ENCODE peak calls at places on chromosomes 5 and 9, in six cellular contexts. V is gastrocnemius medialis, L is heart right ventricle, Y is neuronal stem cell, U is uterus, O is GM23248. N is an unnamed sample.

GRCh38 chr5:84260140-84260539 is 124.5 kb downstream of the EDIL3 start:
- DNase-seq in V (no peak), O (no peak), U (no peak), L (no peak), Y (no peak), N (peak; percentile 37)

GRCh38 chr5:140058212-140058932 is 15.3 kb upstream of the NRG2 start:
- DNase-seq in L (no peak), U (no peak), Y (no peak), O (no peak), V (no peak), N (no peak)

GRCh38 chr9:119829748-119830147 is 460.5 kb upstream of the BRINP1 start:
- DNase-seq in U (no peak), V (no peak), O (no peak), L (no peak), Y (no peak), N (no peak)

GRCh38 chr5:136022965-136023364 is 5.8 kb upstream of the TGFBI start:
- DNase-seq in L (no peak), Y (no peak), O (no peak), U (no peak), V (no peak), N (no peak)

GRCh38 chr5:106521701-106522100 is 1149.0 kb downstream of the EFNA5 start:
- DNase-seq in L (no peak), Y (no peak), V (no peak), O (peak; percentile 13), U (no peak), N (no peak)

GRCh38 chr5:124056326-124057160 is 544.6 kb downstream of the CSNK1G3 start:
- DNase-seq in Y (no peak), U (no peak), L (no peak), O (no peak), V (no peak), N (no peak)

GRCh38 chr5:159972538-159973362 is 36.2 kb upstream of the TTC1 start:
- DNase-seq in Y (no peak), O (no peak), L (no peak), V (no peak), U (no peak), N (no peak)

GRCh38 chr5:16936150-16937022 is at the start of gene MYO10:
- DNase-seq in U (peak; percentile 79), L (peak; percentile 73), Y (peak; percentile 93), O (peak; percentile 93), V (peak; percentile 32), N (no peak)

GRCh38 chr5:177447066-177447610 is 524 bp downstream of the PRR7 start:
- DNase-seq in U (peak; percentile 46), V (no peak), Y (peak; percentile 82), L (no peak), O (peak; percentile 76), N (peak; percentile 66)

GRCh38 chr5:40688127-40688756 is 8.5 kb downstream of the PTGER4 start:
- DNase-seq in U (peak; percentile 83), L (peak; percentile 89), Y (peak; percentile 83), O (peak; percentile 84), V (peak; percentile 71), N (peak; percentile 84)

GRCh38 chr9:6680797-6681146 is 35.2 kb upstream of the GLDC start:
- DNase-seq in U (no peak), L (peak; percentile 56), Y (no peak), O (peak; percentile 61), V (peak; percentile 21), N (peak; percentile 49)

GRCh38 chr5:113266227-113266912 is 168.4 kb downstream of the TSSK1B start:
- DNase-seq in L (no peak), U (no peak), Y (no peak), O (peak; percentile 36), V (no peak), N (no peak)

GRCh38 chr5:19790811-19791466 is 197.1 kb downstream of the CDH18 start:
- DNase-seq in V (no peak), U (no peak), O (no peak), Y (no peak), L (no peak), N (no peak)

GRCh38 chr9:1267581-1267980 is 217.4 kb downstream of the DMRT2 start:
- DNase-seq in L (no peak), U (no peak), O (no peak), V (no peak), Y (no peak), N (no peak)

GRCh38 chr9:137482094-137482781 is 23.1 kb upstream of the NSMF start:
- DNase-seq in O (peak; percentile 74), U (peak; percentile 65), Y (no peak), L (peak; percentile 33), V (peak; percentile 54), N (peak; percentile 80)

GRCh38 chr9:78871452-78872331 is 574.8 kb downstream of the PSAT1 start:
- DNase-seq in L (no peak), U (no peak), V (no peak), Y (no peak), O (peak; percentile 90), N (no peak)

GRCh38 chr9:137973829-137974416 is 96.3 kb downstream of the CACNA1B start:
- DNase-seq in O (no peak), L (no peak), Y (no peak), V (no peak), U (peak; percentile 4), N (no peak)

GRCh38 chr9:19050637-19051591 is 1.7 kb downstream of the RRAGA start:
- DNase-seq in L (no peak), U (no peak), Y (no peak), V (no peak), O (no peak), N (no peak)

GRCh38 chr5:134271059-134271458 is 45.2 kb upstream of the PPP2CA start:
- DNase-seq in L (no peak), Y (no peak), V (no peak), O (no peak), U (no peak), N (no peak)

GRCh38 chr5:59133801-59134261 is 551.0 kb downstream of the RAB3C start:
- DNase-seq in Y (no peak), V (no peak), O (peak; percentile 98), L (no peak), U (no peak), N (no peak)

GRCh38 chr9:70924380-70924779 is 197.0 kb downstream of the TRPM3 start:
- DNase-seq in U (no peak), L (no peak), O (peak; percentile 89), V (no peak), Y (no peak), N (no peak)

GRCh38 chr9:69805962-69806633 is 14.5 kb upstream of the CFAP95 start:
- DNase-seq in V (no peak), U (no peak), O (no peak), L (peak; percentile 16), Y (no peak), N (no peak)

GRCh38 chr5:136028782-136029742 is at the start of gene TGFBI:
- DNase-seq in U (peak; percentile 70), Y (peak; percentile 63), V (no peak), O (peak; percentile 92), L (peak; percentile 78), N (no peak)

GRCh38 chr9:127979333-127980055 is 1.3 kb downstream of the EEIG1 start:
- DNase-seq in O (peak; percentile 88), L (peak; percentile 48), Y (no peak), U (peak; percentile 65), V (no peak), N (peak; percentile 79)

GRCh38 chr5:69527128-69527745 is 32.8 kb upstream of the GTF2H2C start:
- DNase-seq in O (no peak), V (no peak), Y (no peak), L (no peak), U (no peak), N (no peak)

GRCh38 chr5:69526660-69527059 is 33.3 kb upstream of the GTF2H2C start:
- DNase-seq in V (no peak), U (no peak), O (no peak), L (no peak), Y (no peak), N (no peak)

GRCh38 chr5:69528609-69529008 is 31.4 kb upstream of the GTF2H2C start:
- DNase-seq in V (no peak), O (no peak), L (no peak), Y (no peak), U (no peak), N (no peak)

GRCh38 chr5:69525490-69525889 is 32.9 kb downstream of the OCLN start:
- DNase-seq in V (no peak), U (no peak), L (no peak), Y (no peak), O (no peak), N (no peak)

GRCh38 chr5:69528015-69528414 is 32.0 kb upstream of the GTF2H2C start:
- DNase-seq in O (no peak), V (no peak), Y (no peak), L (no peak), U (no peak), N (no peak)
- H3K27me3 ChIP-seq in O (no peaks in the 10 kb centered on the region), V (no peaks in the 10 kb centered on the region), Y (no peaks in the 10 kb centered on the region), L (no peaks in the 10 kb centered on the region), U (no peaks in the 10 kb centered on the region), N (no peaks in the 10 kb centered on the region)

DNA sequence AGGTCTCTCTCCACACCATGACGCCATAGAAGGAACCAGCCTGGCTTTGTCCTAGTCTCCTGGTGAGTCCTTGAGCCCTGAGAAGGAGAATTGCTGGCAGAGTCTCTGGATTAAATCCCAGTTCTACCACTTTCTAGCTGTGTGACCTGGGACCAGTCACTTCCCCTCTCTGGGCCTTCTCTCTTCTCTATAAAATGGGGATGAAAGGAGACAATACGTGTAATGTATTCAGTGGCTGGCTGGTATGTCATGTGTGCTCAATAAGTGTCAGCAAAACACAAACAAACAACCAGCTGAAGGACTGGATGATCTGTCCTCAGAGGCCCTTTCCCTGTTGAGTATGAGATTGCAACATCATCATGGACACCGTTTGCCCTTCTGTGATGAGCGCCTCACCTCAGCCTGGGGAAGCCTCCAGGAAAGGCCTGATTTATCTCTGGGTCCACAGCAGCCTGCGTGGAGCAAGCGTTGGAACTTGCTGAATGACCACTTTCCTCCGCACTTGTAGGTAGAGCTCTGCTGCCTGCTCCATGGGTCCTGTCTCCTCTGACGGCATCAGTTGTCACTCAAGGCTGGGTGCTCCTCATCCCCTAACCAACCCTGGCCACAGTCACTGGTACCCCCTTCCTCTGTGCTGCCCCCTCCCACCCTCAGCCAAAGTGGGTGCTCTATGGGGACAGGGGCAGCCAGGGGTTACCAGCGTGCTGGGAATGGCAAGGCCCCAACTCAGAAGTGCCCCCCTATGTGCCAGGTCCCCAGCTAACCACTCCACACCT is 3.6 kb upstream of the NR5A1 start:
- DNase-seq in L (no peak), Y (no peak), U (no peak), V (no peak), O (peak; percentile 46), N (no peak)
- H3K27me3 ChIP-seq in L (peaks cover 2% of the 10 kb centered on the region), Y (peaks cover 23% of the 10 kb centered on the region), U (no peaks in the 10 kb centered on the region), V (peaks cover 3% of the 10 kb centered on the region), O (peaks cover 8% of the 10 kb centered on the region), N (peaks cover 2% of the 10 kb centered on the region)

GRCh38 chr9:93541581-93542349 is 34.6 kb upstream of the PHF2 start:
- DNase-seq in Y (no peak), U (no peak), O (no peak), V (no peak), L (no peak), N (no peak)
- H3K27me3 ChIP-seq in Y (no peaks in the 10 kb centered on the region), U (no peaks in the 10 kb centered on the region), O (no peaks in the 10 kb centered on the region), V (no peaks in the 10 kb centered on the region), L (no peaks in the 10 kb centered on the region), N (no peaks in the 10 kb centered on the region)

DNA sequence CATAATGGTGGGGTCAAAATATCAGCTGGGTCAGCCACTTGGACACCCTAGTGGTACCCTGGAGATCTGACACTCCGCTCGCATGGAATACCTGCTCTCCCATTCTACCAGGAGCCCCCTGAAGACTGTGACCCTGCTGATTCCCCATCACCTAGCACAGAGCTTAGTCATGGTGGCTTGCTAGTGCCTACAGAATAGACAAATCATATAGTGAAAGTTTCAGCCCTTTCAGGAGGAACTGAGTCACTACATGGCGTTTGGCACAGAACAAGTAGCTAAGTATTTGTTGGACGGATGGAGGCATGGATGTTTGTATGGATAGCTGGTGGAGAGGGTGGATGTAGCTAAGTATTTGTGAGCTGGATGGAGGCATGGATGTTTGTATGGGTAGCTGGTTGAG is 65.3 kb downstream of the LMX1B start:
- DNase-seq in U (no peak), V (no peak), O (no peak), L (no peak), Y (no peak), N (no peak)
- H3K27me3 ChIP-seq in U (no peaks in the 10 kb centered on the region), V (peaks cover 37% of the 10 kb centered on the region), O (peaks cover 19% of the 10 kb centered on the region), L (peaks cover 88% of the 10 kb centered on the region), Y (peaks cover 90% of the 10 kb centered on the region), N (peaks cover 82% of the 10 kb centered on the region)

N was measured in MM.1S.